ENCODE peak calls at places on chromosomes 12 and 14, in five cellular contexts. One of them, this sample, is unnamed.

GRCh38 chr14:81169711-81170103 is 51.1 kb downstream of the GTF2A1 start:
- DNase-seq in GM04504: no peak
- DNase-seq in H9: peak; percentile 34
- DNase-seq in HT1080: no peak
- DNase-seq in activated gamma-delta T cell treated with anti-CD3 and anti-CD28 coated beads, Interleukin-2, amount 50 U/mL, for 16 hours: no peak
- DNase-seq in this sample: no peak

GRCh38 chr12:119013023-119013422 is 31.7 kb downstream of the SRRM4 start:
- DNase-seq in GM04504: no peak
- DNase-seq in H9: no peak
- DNase-seq in HT1080: no peak
- DNase-seq in activated gamma-delta T cell treated with anti-CD3 and anti-CD28 coated beads, Interleukin-2, amount 50 U/mL, for 16 hours: no peak
- DNase-seq in this sample: no peak

GRCh38 chr14:88043523-88043922 is 38.6 kb downstream of the GPR65 start:
- DNase-seq in GM04504: no peak
- DNase-seq in H9: no peak
- DNase-seq in HT1080: no peak
- DNase-seq in activated gamma-delta T cell treated with anti-CD3 and anti-CD28 coated beads, Interleukin-2, amount 50 U/mL, for 16 hours: no peak
- DNase-seq in this sample: no peak

GRCh38 chr14:63982629-63983028 is 129.8 kb downstream of the SYNE2 start:
- DNase-seq in GM04504: no peak
- DNase-seq in H9: no peak
- DNase-seq in HT1080: no peak
- DNase-seq in activated gamma-delta T cell treated with anti-CD3 and anti-CD28 coated beads, Interleukin-2, amount 50 U/mL, for 16 hours: no peak
- DNase-seq in this sample: no peak

GRCh38 chr14:73262427-73263183 is 25.3 kb downstream of the PAPLN start:
- DNase-seq in GM04504: no peak
- DNase-seq in H9: no peak
- DNase-seq in HT1080: no peak
- DNase-seq in activated gamma-delta T cell treated with anti-CD3 and anti-CD28 coated beads, Interleukin-2, amount 50 U/mL, for 16 hours: no peak
- DNase-seq in this sample: no peak

GRCh38 chr12:22271036-22271435 is 63.5 kb downstream of the ST8SIA1 start:
- DNase-seq in GM04504: peak; percentile 77
- DNase-seq in H9: no peak
- DNase-seq in HT1080: peak; percentile 83
- DNase-seq in activated gamma-delta T cell treated with anti-CD3 and anti-CD28 coated beads, Interleukin-2, amount 50 U/mL, for 16 hours: no peak
- DNase-seq in this sample: peak; percentile 76

GRCh38 chr14:68781161-68782021 is 11.5 kb downstream of the ZFP36L1 start:
- DNase-seq in GM04504: no peak
- DNase-seq in H9: no peak
- DNase-seq in HT1080: no peak
- DNase-seq in activated gamma-delta T cell treated with anti-CD3 and anti-CD28 coated beads, Interleukin-2, amount 50 U/mL, for 16 hours: peak; percentile 54
- DNase-seq in this sample: no peak

GRCh38 chr12:64760808-64761573 is 1.8 kb upstream of the GNS start:
- DNase-seq in GM04504: no peak
- DNase-seq in H9: no peak
- DNase-seq in HT1080: no peak
- DNase-seq in activated gamma-delta T cell treated with anti-CD3 and anti-CD28 coated beads, Interleukin-2, amount 50 U/mL, for 16 hours: no peak
- DNase-seq in this sample: no peak

GRCh38 chr14:22650960-22651521 is 6.9 kb upstream of the OR6J1 start:
- DNase-seq in GM04504: no peak
- DNase-seq in H9: no peak
- DNase-seq in HT1080: peak; percentile 85
- DNase-seq in activated gamma-delta T cell treated with anti-CD3 and anti-CD28 coated beads, Interleukin-2, amount 50 U/mL, for 16 hours: no peak
- DNase-seq in this sample: no peak

GRCh38 chr12:76047060-76047459 is 15.5 kb upstream of the PHLDA1 start:
- DNase-seq in GM04504: no peak
- DNase-seq in H9: no peak
- DNase-seq in HT1080: no peak
- DNase-seq in activated gamma-delta T cell treated with anti-CD3 and anti-CD28 coated beads, Interleukin-2, amount 50 U/mL, for 16 hours: no peak
- DNase-seq in this sample: no peak

GRCh38 chr14:95257521-95257920 is 62.2 kb downstream of the CLMN start:
- DNase-seq in GM04504: no peak
- DNase-seq in H9: no peak
- DNase-seq in HT1080: no peak
- DNase-seq in activated gamma-delta T cell treated with anti-CD3 and anti-CD28 coated beads, Interleukin-2, amount 50 U/mL, for 16 hours: no peak
- DNase-seq in this sample: no peak

This sample was measured in AG09309.